ENCODE peak calls at places on chromosomes 12 and 14, in ten cellular contexts. One of them, this sample, is unnamed.

GRCh38 chr12:74365178-74365964 is 172.3 kb upstream of the ATXN7L3B start:
- DNase-seq in lung: no peak
- DNase-seq in fibroblast of lung: peak
- DNase-seq in fibroblast of villous mesenchyme: peak
- DNase-seq in upper lobe of right lung: no peak
- DNase-seq in fibroblast of the aortic adventitia: peak
- DNase-seq in transverse colon: no peak
- DNase-seq in left ventricle myocardium inferior: no peak
- DNase-seq in A673: peak
- DNase-seq in vagina: no peak
- DNase-seq in this sample: peak

GRCh38 chr12:64560395-64561301 is 49.6 kb upstream of the RASSF3 start:
- DNase-seq in lung: no peak
- DNase-seq in fibroblast of lung: peak
- DNase-seq in fibroblast of villous mesenchyme: peak
- DNase-seq in upper lobe of right lung: no peak
- DNase-seq in fibroblast of the aortic adventitia: peak
- DNase-seq in transverse colon: no peak
- DNase-seq in left ventricle myocardium inferior: no peak
- DNase-seq in A673: no peak
- DNase-seq in vagina: no peak
- DNase-seq in this sample: peak

GRCh38 chr12:67068773-67069450 is 200.2 kb upstream of the CAND1 start:
- DNase-seq in lung: no peak
- DNase-seq in fibroblast of lung: peak
- DNase-seq in fibroblast of villous mesenchyme: peak
- DNase-seq in upper lobe of right lung: peak
- DNase-seq in fibroblast of the aortic adventitia: peak
- DNase-seq in transverse colon: peak
- DNase-seq in left ventricle myocardium inferior: no peak
- DNase-seq in A673: peak
- DNase-seq in vagina: no peak
- DNase-seq in this sample: peak

GRCh38 chr14:59356783-59357182 is 108.4 kb downstream of the GPR135 start:
- DNase-seq in lung: no peak
- DNase-seq in fibroblast of lung: no peak
- DNase-seq in fibroblast of villous mesenchyme: no peak
- DNase-seq in upper lobe of right lung: no peak
- DNase-seq in fibroblast of the aortic adventitia: no peak
- DNase-seq in transverse colon: no peak
- DNase-seq in left ventricle myocardium inferior: no peak
- DNase-seq in A673: no peak
- DNase-seq in vagina: no peak
- DNase-seq in this sample: no peak

GRCh38 chr12:118714051-118714460 is 267.3 kb upstream of the SRRM4 start:
- DNase-seq in lung: no peak
- DNase-seq in fibroblast of lung: no peak
- DNase-seq in fibroblast of villous mesenchyme: no peak
- DNase-seq in upper lobe of right lung: no peak
- DNase-seq in fibroblast of the aortic adventitia: no peak
- DNase-seq in transverse colon: peak
- DNase-seq in left ventricle myocardium inferior: no peak
- DNase-seq in A673: peak
- DNase-seq in vagina: no peak
- DNase-seq in this sample: no peak

GRCh38 chr12:617304-617915 is 45.8 kb downstream of the NINJ2 start:
- DNase-seq in lung: peak
- DNase-seq in fibroblast of lung: peak
- DNase-seq in fibroblast of villous mesenchyme: peak
- DNase-seq in upper lobe of right lung: peak
- DNase-seq in fibroblast of the aortic adventitia: no peak
- DNase-seq in transverse colon: peak
- DNase-seq in left ventricle myocardium inferior: peak
- DNase-seq in A673: no peak
- DNase-seq in vagina: no peak
- DNase-seq in this sample: peak

GRCh38 chr12:48631071-48631470 is 51.0 kb downstream of the KANSL2 start:
- DNase-seq in lung: no peak
- DNase-seq in fibroblast of lung: no peak
- DNase-seq in fibroblast of villous mesenchyme: no peak
- DNase-seq in upper lobe of right lung: no peak
- DNase-seq in fibroblast of the aortic adventitia: no peak
- DNase-seq in transverse colon: no peak
- DNase-seq in left ventricle myocardium inferior: no peak
- DNase-seq in A673: no peak
- DNase-seq in vagina: no peak
- DNase-seq in this sample: no peak

GRCh38 chr14:91142214-91142668 is 28.4 kb downstream of the DGLUCY start:
- DNase-seq in lung: no peak
- DNase-seq in fibroblast of lung: no peak
- DNase-seq in fibroblast of villous mesenchyme: no peak
- DNase-seq in upper lobe of right lung: no peak
- DNase-seq in fibroblast of the aortic adventitia: no peak
- DNase-seq in transverse colon: no peak
- DNase-seq in left ventricle myocardium inferior: no peak
- DNase-seq in A673: peak
- DNase-seq in vagina: no peak
- DNase-seq in this sample: no peak

GRCh38 chr12:57611810-57612710 is 825 bp downstream of the ARHGEF25 start:
- DNase-seq in lung: no peak
- DNase-seq in fibroblast of lung: no peak
- DNase-seq in fibroblast of villous mesenchyme: no peak
- DNase-seq in upper lobe of right lung: no peak
- DNase-seq in fibroblast of the aortic adventitia: no peak
- DNase-seq in transverse colon: no peak
- DNase-seq in left ventricle myocardium inferior: no peak
- DNase-seq in A673: no peak
- DNase-seq in vagina: no peak
- DNase-seq in this sample: no peak

GRCh38 chr12:132395908-132396305 is 66.5 kb upstream of the GALNT9 start:
- DNase-seq in lung: no peak
- DNase-seq in fibroblast of lung: no peak
- DNase-seq in fibroblast of villous mesenchyme: no peak
- DNase-seq in upper lobe of right lung: no peak
- DNase-seq in fibroblast of the aortic adventitia: no peak
- DNase-seq in transverse colon: no peak
- DNase-seq in left ventricle myocardium inferior: peak
- DNase-seq in A673: no peak
- DNase-seq in vagina: no peak
- DNase-seq in this sample: no peak

DNA sequence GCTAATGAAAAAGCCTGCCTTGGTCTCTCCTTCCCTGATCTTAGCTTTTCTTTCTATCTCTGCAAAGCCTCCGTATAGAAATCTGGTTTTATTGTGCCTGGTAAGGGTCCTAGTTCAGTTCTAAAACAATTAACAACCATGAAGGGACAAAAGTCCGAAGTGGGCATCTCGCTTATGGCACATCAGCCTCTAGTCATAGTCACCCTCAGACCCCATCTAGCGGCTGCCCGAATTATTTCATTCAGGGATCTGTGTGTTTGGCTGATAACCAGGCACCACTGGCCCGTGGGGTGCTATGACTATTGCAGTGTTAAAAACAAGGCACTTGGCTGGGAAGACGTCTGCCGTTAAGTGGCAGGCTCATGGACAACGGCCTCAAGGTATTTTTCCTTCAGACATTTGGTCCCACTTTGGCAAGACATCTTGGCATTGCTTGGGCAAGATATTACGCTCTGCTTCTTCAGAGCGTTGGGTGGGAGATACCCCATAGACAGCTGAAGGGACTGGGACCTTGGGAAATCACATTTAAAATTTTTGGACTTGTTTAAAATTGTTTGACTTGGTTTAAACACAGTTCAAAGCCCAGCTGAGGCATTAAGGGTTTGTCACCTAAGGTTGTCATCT is 87.1 kb downstream of the SINHCAF start:
- DNase-seq in lung: peak
- DNase-seq in fibroblast of lung: peak
- DNase-seq in fibroblast of villous mesenchyme: peak
- DNase-seq in upper lobe of right lung: no peak
- DNase-seq in fibroblast of the aortic adventitia: peak
- DNase-seq in transverse colon: peak
- DNase-seq in left ventricle myocardium inferior: peak
- DNase-seq in A673: peak
- DNase-seq in vagina: no peak
- DNase-seq in this sample: peak
- TF ChIP-seq CTCF in lung: no peak
- TF ChIP-seq CTCF in fibroblast of lung: peak
- TF ChIP-seq CTCF in fibroblast of villous mesenchyme: peak
- TF ChIP-seq CTCF in upper lobe of right lung: peak
- TF ChIP-seq CTCF in fibroblast of the aortic adventitia: peak
- TF ChIP-seq CTCF in transverse colon: peak
- TF ChIP-seq CTCF in left ventricle myocardium inferior: peak
- TF ChIP-seq CTCF in A673: peak
- TF ChIP-seq CTCF in vagina: no peak
- TF ChIP-seq CTCF in this sample: peak

GRCh38 chr12:104215638-104216297 is at the start of gene TXNRD1:
- DNase-seq in lung: peak
- DNase-seq in fibroblast of lung: peak
- DNase-seq in fibroblast of villous mesenchyme: peak
- DNase-seq in upper lobe of right lung: peak
- DNase-seq in fibroblast of the aortic adventitia: peak
- DNase-seq in transverse colon: peak
- DNase-seq in left ventricle myocardium inferior: peak
- DNase-seq in A673: peak
- DNase-seq in vagina: peak
- DNase-seq in this sample: peak
- H3K4me3 ChIP-seq in lung: peak
- H3K4me3 ChIP-seq in fibroblast of lung: peak
- H3K4me3 ChIP-seq in fibroblast of villous mesenchyme: peak
- H3K4me3 ChIP-seq in upper lobe of right lung: peak
- H3K4me3 ChIP-seq in fibroblast of the aortic adventitia: peak
- H3K4me3 ChIP-seq in transverse colon: peak
- H3K4me3 ChIP-seq in left ventricle myocardium inferior: peak
- H3K4me3 ChIP-seq in A673: peak
- H3K4me3 ChIP-seq in vagina: peak
- H3K4me3 ChIP-seq in this sample: peak

GRCh38 chr14:99117671-99118045 is 154.3 kb downstream of the BCL11B start:
- DNase-seq in lung: peak
- DNase-seq in fibroblast of lung: no peak
- DNase-seq in fibroblast of villous mesenchyme: no peak
- DNase-seq in upper lobe of right lung: no peak
- DNase-seq in fibroblast of the aortic adventitia: no peak
- DNase-seq in transverse colon: no peak
- DNase-seq in left ventricle myocardium inferior: no peak
- DNase-seq in A673: no peak
- DNase-seq in vagina: peak
- DNase-seq in this sample: no peak

GRCh38 chr14:99116741-99117295 is 155.2 kb downstream of the BCL11B start:
- DNase-seq in lung: peak
- DNase-seq in fibroblast of lung: no peak
- DNase-seq in fibroblast of villous mesenchyme: no peak
- DNase-seq in upper lobe of right lung: no peak
- DNase-seq in fibroblast of the aortic adventitia: no peak
- DNase-seq in transverse colon: no peak
- DNase-seq in left ventricle myocardium inferior: no peak
- DNase-seq in A673: no peak
- DNase-seq in vagina: peak
- DNase-seq in this sample: no peak

GRCh38 chr14:99118946-99119345 is 153.1 kb downstream of the BCL11B start:
- DNase-seq in lung: peak
- DNase-seq in fibroblast of lung: no peak
- DNase-seq in fibroblast of villous mesenchyme: no peak
- DNase-seq in upper lobe of right lung: no peak
- DNase-seq in fibroblast of the aortic adventitia: no peak
- DNase-seq in transverse colon: no peak
- DNase-seq in left ventricle myocardium inferior: no peak
- DNase-seq in A673: no peak
- DNase-seq in vagina: peak
- DNase-seq in this sample: no peak

GRCh38 chr14:99119554-99119953 is 152.4 kb downstream of the BCL11B start:
- DNase-seq in lung: peak
- DNase-seq in fibroblast of lung: no peak
- DNase-seq in fibroblast of villous mesenchyme: no peak
- DNase-seq in upper lobe of right lung: no peak
- DNase-seq in fibroblast of the aortic adventitia: no peak
- DNase-seq in transverse colon: no peak
- DNase-seq in left ventricle myocardium inferior: no peak
- DNase-seq in A673: no peak
- DNase-seq in vagina: peak
- DNase-seq in this sample: no peak

GRCh38 chr14:99118046-99118721 is 153.8 kb downstream of the BCL11B start:
- DNase-seq in lung: peak
- DNase-seq in fibroblast of lung: no peak
- DNase-seq in fibroblast of villous mesenchyme: no peak
- DNase-seq in upper lobe of right lung: no peak
- DNase-seq in fibroblast of the aortic adventitia: no peak
- DNase-seq in transverse colon: no peak
- DNase-seq in left ventricle myocardium inferior: no peak
- DNase-seq in A673: peak
- DNase-seq in vagina: peak
- DNase-seq in this sample: no peak
- TF ChIP-seq CTCF in lung: no peak
- TF ChIP-seq CTCF in fibroblast of lung: no peak
- TF ChIP-seq CTCF in fibroblast of villous mesenchyme: no peak
- TF ChIP-seq CTCF in upper lobe of right lung: no peak
- TF ChIP-seq CTCF in fibroblast of the aortic adventitia: no peak
- TF ChIP-seq CTCF in transverse colon: no peak
- TF ChIP-seq CTCF in left ventricle myocardium inferior: no peak
- TF ChIP-seq CTCF in A673: peak
- TF ChIP-seq CTCF in vagina: no peak
- TF ChIP-seq CTCF in this sample: no peak

GRCh38 chr14:53110103-53110502 is 43.0 kb downstream of the DDHD1 start:
- DNase-seq in lung: no peak
- DNase-seq in fibroblast of lung: no peak
- DNase-seq in fibroblast of villous mesenchyme: no peak
- DNase-seq in upper lobe of right lung: no peak
- DNase-seq in fibroblast of the aortic adventitia: no peak
- DNase-seq in transverse colon: no peak
- DNase-seq in left ventricle myocardium inferior: no peak
- DNase-seq in A673: no peak
- DNase-seq in vagina: no peak
- DNase-seq in this sample: no peak
- H3K4me3 ChIP-seq in lung: no peak
- H3K4me3 ChIP-seq in fibroblast of lung: no peak
- H3K4me3 ChIP-seq in fibroblast of villous mesenchyme: no peak
- H3K4me3 ChIP-seq in upper lobe of right lung: no peak
- H3K4me3 ChIP-seq in fibroblast of the aortic adventitia: no peak
- H3K4me3 ChIP-seq in transverse colon: no peak
- H3K4me3 ChIP-seq in left ventricle myocardium inferior: no peak
- H3K4me3 ChIP-seq in A673: no peak
- H3K4me3 ChIP-seq in vagina: no peak
- H3K4me3 ChIP-seq in this sample: no peak

DNA sequence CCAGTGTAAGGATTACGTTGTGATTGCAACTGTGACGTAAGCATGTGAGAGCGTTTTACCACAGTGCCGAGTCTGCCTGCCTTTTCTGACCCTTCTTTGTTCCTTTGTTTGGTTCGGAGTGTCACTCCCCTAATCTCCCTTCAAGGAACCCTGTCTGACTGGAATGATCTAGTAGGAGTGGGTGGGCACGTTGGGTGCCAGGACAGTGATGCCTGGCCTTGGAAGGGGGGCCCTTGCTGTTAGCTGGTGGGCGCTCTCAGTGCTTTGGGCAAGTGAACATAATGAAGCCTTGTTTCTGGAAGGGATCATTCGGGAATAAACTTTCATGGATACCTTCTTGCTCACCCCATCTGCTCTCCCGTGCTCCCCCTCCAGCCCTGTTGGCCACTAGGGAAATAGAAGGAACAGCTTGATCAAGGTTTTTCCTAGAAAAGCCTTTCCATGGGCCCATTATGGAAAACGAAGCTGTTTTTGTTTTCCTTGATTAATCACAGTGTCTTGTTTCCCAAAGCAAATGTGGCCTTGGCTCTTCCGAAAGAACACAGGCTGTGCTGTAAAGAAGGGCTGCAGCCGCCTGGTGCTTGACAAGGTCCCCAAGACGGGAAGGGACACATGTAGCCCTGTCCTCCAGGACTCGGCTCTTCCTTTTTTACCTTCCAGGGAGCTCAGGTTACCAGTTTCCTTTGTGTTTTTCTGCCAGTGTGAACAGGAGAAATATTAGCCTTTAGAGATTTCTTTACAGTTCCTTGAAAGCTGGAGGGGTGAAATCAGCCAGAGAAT is 215.4 kb downstream of the CRADD start:
- DNase-seq in lung: no peak
- DNase-seq in fibroblast of lung: no peak
- DNase-seq in fibroblast of villous mesenchyme: no peak
- DNase-seq in upper lobe of right lung: no peak
- DNase-seq in fibroblast of the aortic adventitia: peak
- DNase-seq in transverse colon: no peak
- DNase-seq in left ventricle myocardium inferior: no peak
- DNase-seq in A673: no peak
- DNase-seq in vagina: no peak
- DNase-seq in this sample: no peak
- TF ChIP-seq CTCF in lung: no peak
- TF ChIP-seq CTCF in fibroblast of lung: no peak
- TF ChIP-seq CTCF in fibroblast of villous mesenchyme: no peak
- TF ChIP-seq CTCF in upper lobe of right lung: no peak
- TF ChIP-seq CTCF in fibroblast of the aortic adventitia: no peak
- TF ChIP-seq CTCF in transverse colon: no peak
- TF ChIP-seq CTCF in left ventricle myocardium inferior: peak
- TF ChIP-seq CTCF in A673: no peak
- TF ChIP-seq CTCF in vagina: no peak
- TF ChIP-seq CTCF in this sample: no peak

This sample was measured in choroid plexus epithelial cell.